ENCODE peak calls at places on chromosomes 1 and 21, in four cellular contexts. One of them, this sample, is unnamed.

GRCh38 chr1:55321947-55322346 is 106.8 kb upstream of the USP24 start:
- DNase-seq in NCI-H774: no peak
- DNase-seq in NCI-H1694 treated with DMSO at 0.1 percent for 48 hours: peak
- DNase-seq in kidney epithelial cell: no peak
- DNase-seq in this sample: no peak

GRCh38 chr1:155093938-155094621 is 15.4 kb downstream of the EFNA3 start:
- DNase-seq in NCI-H774: no peak
- DNase-seq in NCI-H1694 treated with DMSO at 0.1 percent for 48 hours: peak
- DNase-seq in kidney epithelial cell: no peak
- DNase-seq in this sample: no peak

GRCh38 chr1:10772711-10773110 is 23.7 kb downstream of the CASZ1 start:
- DNase-seq in NCI-H774: no peak
- DNase-seq in NCI-H1694 treated with DMSO at 0.1 percent for 48 hours: no peak
- DNase-seq in kidney epithelial cell: no peak
- DNase-seq in this sample: no peak

GRCh38 chr1:55481634-55482033 is 266.5 kb upstream of the USP24 start:
- DNase-seq in NCI-H774: no peak
- DNase-seq in NCI-H1694 treated with DMSO at 0.1 percent for 48 hours: no peak
- DNase-seq in kidney epithelial cell: no peak
- DNase-seq in this sample: no peak

GRCh38 chr1:26861286-26861701 is 1.7 kb upstream of the SFN start:
- DNase-seq in NCI-H774: no peak
- DNase-seq in NCI-H1694 treated with DMSO at 0.1 percent for 48 hours: no peak
- DNase-seq in kidney epithelial cell: no peak
- DNase-seq in this sample: no peak

GRCh38 chr1:37676281-37677243 is 15.8 kb upstream of the CDCA8 start:
- DNase-seq in NCI-H774: no peak
- DNase-seq in NCI-H1694 treated with DMSO at 0.1 percent for 48 hours: no peak
- DNase-seq in kidney epithelial cell: no peak
- DNase-seq in this sample: no peak

GRCh38 chr21:34147835-34148804 is 74.7 kb downstream of the MRPS6 start:
- DNase-seq in NCI-H774: no peak
- DNase-seq in NCI-H1694 treated with DMSO at 0.1 percent for 48 hours: no peak
- DNase-seq in kidney epithelial cell: no peak
- DNase-seq in this sample: no peak

GRCh38 chr1:29385966-29386365 is 149.6 kb downstream of the PTPRU start:
- DNase-seq in NCI-H774: no peak
- DNase-seq in NCI-H1694 treated with DMSO at 0.1 percent for 48 hours: no peak
- DNase-seq in kidney epithelial cell: no peak
- DNase-seq in this sample: no peak

GRCh38 chr1:229884765-229885164 is 182.3 kb upstream of the GALNT2 start:
- DNase-seq in NCI-H774: no peak
- DNase-seq in NCI-H1694 treated with DMSO at 0.1 percent for 48 hours: peak
- DNase-seq in kidney epithelial cell: no peak
- DNase-seq in this sample: no peak

GRCh38 chr1:233919786-233920185 is 15.3 kb downstream of the SLC35F3 start:
- DNase-seq in NCI-H774: no peak
- DNase-seq in NCI-H1694 treated with DMSO at 0.1 percent for 48 hours: no peak
- DNase-seq in kidney epithelial cell: no peak
- DNase-seq in this sample: no peak

GRCh38 chr1:187374130-187374529 is 545.4 kb downstream of the PLA2G4A start:
- DNase-seq in NCI-H774: no peak
- DNase-seq in NCI-H1694 treated with DMSO at 0.1 percent for 48 hours: no peak
- DNase-seq in kidney epithelial cell: no peak
- DNase-seq in this sample: no peak

GRCh38 chr1:55854911-55855310 is 639.7 kb upstream of the USP24 start:
- DNase-seq in NCI-H774: no peak
- DNase-seq in NCI-H1694 treated with DMSO at 0.1 percent for 48 hours: no peak
- DNase-seq in kidney epithelial cell: no peak
- DNase-seq in this sample: no peak

GRCh38 chr1:212608956-212609700 is 567 bp downstream of the ATF3 start:
- DNase-seq in NCI-H774: peak
- DNase-seq in NCI-H1694 treated with DMSO at 0.1 percent for 48 hours: no peak
- DNase-seq in kidney epithelial cell: no peak
- DNase-seq in this sample: no peak

GRCh38 chr1:5896706-5897105 is 95.5 kb downstream of the NPHP4 start:
- DNase-seq in NCI-H774: no peak
- DNase-seq in NCI-H1694 treated with DMSO at 0.1 percent for 48 hours: no peak
- DNase-seq in kidney epithelial cell: no peak
- DNase-seq in this sample: no peak

GRCh38 chr1:162541619-162542141 is 19.8 kb upstream of the UAP1 start:
- DNase-seq in NCI-H774: no peak
- DNase-seq in NCI-H1694 treated with DMSO at 0.1 percent for 48 hours: no peak
- DNase-seq in kidney epithelial cell: peak
- DNase-seq in this sample: peak

GRCh38 chr1:228265167-228265566 is 57.3 kb downstream of the OBSCN start:
- DNase-seq in NCI-H774: no peak
- DNase-seq in NCI-H1694 treated with DMSO at 0.1 percent for 48 hours: no peak
- DNase-seq in kidney epithelial cell: no peak
- DNase-seq in this sample: no peak

GRCh38 chr1:116538527-116538926 is 32.3 kb downstream of the CD58 start:
- DNase-seq in NCI-H774: no peak
- DNase-seq in NCI-H1694 treated with DMSO at 0.1 percent for 48 hours: peak
- DNase-seq in kidney epithelial cell: no peak
- DNase-seq in this sample: peak

GRCh38 chr1:25566730-25567341 is 23.4 kb downstream of the LDLRAP1 start:
- DNase-seq in NCI-H774: no peak
- DNase-seq in NCI-H1694 treated with DMSO at 0.1 percent for 48 hours: peak
- DNase-seq in kidney epithelial cell: no peak
- DNase-seq in this sample: no peak

GRCh38 chr1:66138613-66139012 is 345.9 kb downstream of the PDE4B start:
- DNase-seq in NCI-H774: no peak
- DNase-seq in NCI-H1694 treated with DMSO at 0.1 percent for 48 hours: no peak
- DNase-seq in kidney epithelial cell: no peak
- DNase-seq in this sample: no peak

GRCh38 chr1:19006000-19006399 is 49.5 kb upstream of the IFFO2 start:
- DNase-seq in NCI-H774: no peak
- DNase-seq in NCI-H1694 treated with DMSO at 0.1 percent for 48 hours: no peak
- DNase-seq in kidney epithelial cell: no peak
- DNase-seq in this sample: no peak

GRCh38 chr1:83769594-83770321 is 229.2 kb downstream of the TTLL7 start:
- DNase-seq in NCI-H774: no peak
- DNase-seq in NCI-H1694 treated with DMSO at 0.1 percent for 48 hours: peak
- DNase-seq in kidney epithelial cell: no peak
- DNase-seq in this sample: no peak

GRCh38 chr1:199742547-199742946 is 285.0 kb upstream of the NR5A2 start:
- DNase-seq in NCI-H774: no peak
- DNase-seq in NCI-H1694 treated with DMSO at 0.1 percent for 48 hours: no peak
- DNase-seq in kidney epithelial cell: peak
- DNase-seq in this sample: peak

GRCh38 chr1:203649551-203650011 is 22.9 kb downstream of the ATP2B4 start:
- DNase-seq in NCI-H774: no peak
- DNase-seq in NCI-H1694 treated with DMSO at 0.1 percent for 48 hours: no peak
- DNase-seq in kidney epithelial cell: no peak
- DNase-seq in this sample: no peak

GRCh38 chr1:172391972-172392371 is 28.5 kb upstream of the C1orf105 start:
- DNase-seq in NCI-H774: no peak
- DNase-seq in NCI-H1694 treated with DMSO at 0.1 percent for 48 hours: no peak
- DNase-seq in kidney epithelial cell: no peak
- DNase-seq in this sample: no peak

GRCh38 chr1:210573141-210573540 is 244.4 kb downstream of the HHAT start:
- DNase-seq in NCI-H774: no peak
- DNase-seq in NCI-H1694 treated with DMSO at 0.1 percent for 48 hours: no peak
- DNase-seq in kidney epithelial cell: no peak
- DNase-seq in this sample: no peak

GRCh38 chr1:63537940-63538339 is 14.6 kb downstream of the EFCAB7 start:
- DNase-seq in NCI-H774: no peak
- DNase-seq in NCI-H1694 treated with DMSO at 0.1 percent for 48 hours: peak
- DNase-seq in kidney epithelial cell: no peak
- DNase-seq in this sample: no peak

GRCh38 chr1:113153116-113153803 is 80.3 kb downstream of the LRIG2 start:
- DNase-seq in NCI-H774: no peak
- DNase-seq in NCI-H1694 treated with DMSO at 0.1 percent for 48 hours: no peak
- DNase-seq in kidney epithelial cell: no peak
- DNase-seq in this sample: no peak

GRCh38 chr1:95126846-95127245 is 9.7 kb downstream of the TLCD4 start:
- DNase-seq in NCI-H774: no peak
- DNase-seq in NCI-H1694 treated with DMSO at 0.1 percent for 48 hours: no peak
- DNase-seq in kidney epithelial cell: no peak
- DNase-seq in this sample: no peak

GRCh38 chr1:29259802-29260441 is 23.6 kb downstream of the PTPRU start:
- DNase-seq in NCI-H774: no peak
- DNase-seq in NCI-H1694 treated with DMSO at 0.1 percent for 48 hours: no peak
- DNase-seq in kidney epithelial cell: no peak
- DNase-seq in this sample: no peak

GRCh38 chr1:112061056-112061455 is 71.6 kb upstream of the KCND3 start:
- DNase-seq in NCI-H774: no peak
- DNase-seq in NCI-H1694 treated with DMSO at 0.1 percent for 48 hours: no peak
- DNase-seq in kidney epithelial cell: no peak
- DNase-seq in this sample: peak

GRCh38 chr1:197314672-197315071 is 46.6 kb downstream of the CRB1 start:
- DNase-seq in NCI-H774: no peak
- DNase-seq in NCI-H1694 treated with DMSO at 0.1 percent for 48 hours: no peak
- DNase-seq in kidney epithelial cell: no peak
- DNase-seq in this sample: no peak

GRCh38 chr1:112393634-112393976 is 2.4 kb upstream of the CTTNBP2NL start:
- DNase-seq in NCI-H774: no peak
- DNase-seq in NCI-H1694 treated with DMSO at 0.1 percent for 48 hours: no peak
- DNase-seq in kidney epithelial cell: no peak
- DNase-seq in this sample: no peak

GRCh38 chr1:163922743-163923186 is 601.0 kb downstream of the NUF2 start:
- DNase-seq in NCI-H774: no peak
- DNase-seq in NCI-H1694 treated with DMSO at 0.1 percent for 48 hours: no peak
- DNase-seq in kidney epithelial cell: no peak
- DNase-seq in this sample: no peak

GRCh38 chr1:160614410-160614809 is 32.4 kb downstream of the SLAMF1 start:
- DNase-seq in NCI-H774: no peak
- DNase-seq in NCI-H1694 treated with DMSO at 0.1 percent for 48 hours: no peak
- DNase-seq in kidney epithelial cell: no peak
- DNase-seq in this sample: no peak

GRCh38 chr1:228364068-228364705 is 42.4 kb downstream of the TRIM11 start:
- DNase-seq in NCI-H774: no peak
- DNase-seq in NCI-H1694 treated with DMSO at 0.1 percent for 48 hours: no peak
- DNase-seq in kidney epithelial cell: no peak
- DNase-seq in this sample: no peak

GRCh38 chr1:182357177-182357576 is 34.4 kb downstream of the GLUL start:
- DNase-seq in NCI-H774: no peak
- DNase-seq in NCI-H1694 treated with DMSO at 0.1 percent for 48 hours: peak
- DNase-seq in kidney epithelial cell: no peak
- DNase-seq in this sample: no peak

GRCh38 chr1:179090522-179090921 is 8.7 kb downstream of the TOR3A start:
- DNase-seq in NCI-H774: no peak
- DNase-seq in NCI-H1694 treated with DMSO at 0.1 percent for 48 hours: no peak
- DNase-seq in kidney epithelial cell: no peak
- DNase-seq in this sample: no peak

GRCh38 chr1:236063919-236064673 is 794 bp downstream of the NID1 start:
- DNase-seq in NCI-H774: no peak
- DNase-seq in NCI-H1694 treated with DMSO at 0.1 percent for 48 hours: no peak
- DNase-seq in kidney epithelial cell: no peak
- DNase-seq in this sample: no peak

GRCh38 chr1:176897350-176898236 is 266.9 kb downstream of the ASTN1 start:
- DNase-seq in NCI-H774: peak
- DNase-seq in NCI-H1694 treated with DMSO at 0.1 percent for 48 hours: peak
- DNase-seq in kidney epithelial cell: no peak
- DNase-seq in this sample: no peak

This sample was measured in epithelial cell of prostate.